ENCODE peak calls at places on chromosomes 6 and 20, in four cellular contexts. Y is activated naive CD4-positive, alpha-beta T cell; T is foreskin fibroblast; P is left cardiac atrium. J is an unnamed sample.

GRCh38 chr6:4653141-4653540 is 123.1 kb upstream of the CDYL start:
- DNase-seq in Y (no peak), T (no peak), P (no peak), J (no peak)

GRCh38 chr20:62740286-62741141 is 31.9 kb downstream of the NTSR1 start:
- DNase-seq in Y (peak), T (peak), P (peak), J (peak)

GRCh38 chr6:106077881-106078280 is 8.3 kb upstream of the PRDM1 start:
- DNase-seq in Y (no peak), T (no peak), P (no peak), J (no peak)

GRCh38 chr6:113461153-113461897 is 395.8 kb upstream of the MARCKS start:
- DNase-seq in Y (no peak), T (no peak), P (no peak), J (no peak)

GRCh38 chr20:23668477-23668951 is 20.3 kb downstream of the CST4 start:
- DNase-seq in Y (no peak), T (no peak), P (no peak), J (peak)

GRCh38 chr20:3092611-3093379 is 8.3 kb upstream of the AVP start:
- DNase-seq in Y (peak), T (no peak), P (peak), J (no peak)

GRCh38 chr20:5065489-5066383 is 54.0 kb downstream of the PCNA start:
- DNase-seq in Y (no peak), T (peak), P (peak), J (no peak)

GRCh38 chr6:157561929-157562810 is 181.2 kb downstream of the ZDHHC14 start:
- DNase-seq in Y (no peak), T (no peak), P (no peak), J (no peak)

GRCh38 chr6:53241936-53242335 is 93.3 kb upstream of the GCM1 start:
- DNase-seq in Y (no peak), T (no peak), P (peak), J (no peak)

GRCh38 chr20:24984963-24985640 is 7.4 kb downstream of the APMAP start:
- DNase-seq in Y (no peak), T (no peak), P (no peak), J (no peak)

GRCh38 chr20:25082498-25082873 is 545 bp upstream of the VSX1 start:
- DNase-seq in Y (no peak), T (no peak), P (no peak), J (no peak)

GRCh38 chr20:48541581-48542071 is 286.2 kb downstream of the PREX1 start:
- DNase-seq in Y (no peak), T (no peak), P (no peak), J (no peak)

GRCh38 chr6:44472250-44472945 is 84.9 kb downstream of the CDC5L start:
- DNase-seq in Y (no peak), T (no peak), P (no peak), J (no peak)

GRCh38 chr6:56541736-56542366 is 100.8 kb downstream of the DST start:
- DNase-seq in Y (no peak), T (no peak), P (no peak), J (no peak)

J was measured in GM12892.